ENCODE peak calls at places on chromosome 9, in nine cellular contexts. M is MM.1S; F is CD8-positive, alpha-beta T cell; B is H9; J is Peyer's patch; A is dorsolateral prefrontal cortex; K is heart right ventricle; X is cardiac fibroblast; N is Panc1. Y is an unnamed sample.

GRCh38 chr9:128120741-128121465 is 6.6 kb downstream of the PTGES2 start:
- DNase-seq in M (no peak), F (no peak), B (no peak), J (no peak), A (no peak), K (peak), X (no peak), N (no peak), Y (no peak)

GRCh38 chr9:8845376-8845775 is 1045.8 kb upstream of the DMAC1 start:
- DNase-seq in M (no peak), F (no peak), B (no peak), J (no peak), A (peak), K (peak), X (no peak), N (no peak), Y (no peak)

GRCh38 chr9:113613815-113614413 is 150.4 kb downstream of the RGS3 start:
- DNase-seq in M (no peak), F (no peak), B (no peak), J (no peak), A (no peak), K (no peak), X (no peak), N (no peak), Y (no peak)

GRCh38 chr9:30280229-30280900 is 2104.1 kb upstream of the ACO1 start:
- DNase-seq in M (no peak), F (no peak), B (no peak), J (no peak), A (no peak), K (no peak), X (no peak), N (no peak), Y (no peak)

GRCh38 chr9:77968506-77968905 is 63.1 kb downstream of the GNAQ start:
- DNase-seq in M (no peak), F (no peak), B (no peak), J (no peak), A (no peak), K (no peak), X (no peak), N (no peak), Y (no peak)

GRCh38 chr9:137406876-137407589 is 15.9 kb downstream of the EXD3 start:
- DNase-seq in M (no peak), F (peak), B (peak), J (peak), A (peak), K (peak), X (peak), N (no peak), Y (peak)

GRCh38 chr9:93108301-93109041 is 12.5 kb downstream of the CARD19 start:
- DNase-seq in M (no peak), F (no peak), B (no peak), J (no peak), A (peak), K (no peak), X (no peak), N (no peak), Y (no peak)

GRCh38 chr9:137756045-137756744 is 121.4 kb upstream of the CACNA1B start:
- DNase-seq in M (no peak), F (no peak), B (no peak), J (no peak), A (no peak), K (no peak), X (no peak), N (no peak), Y (no peak)

GRCh38 chr9:113712053-113712452 is 164.1 kb upstream of the ZNF618 start:
- DNase-seq in M (no peak), F (no peak), B (no peak), J (no peak), A (no peak), K (no peak), X (peak), N (no peak), Y (no peak)

GRCh38 chr9:70874451-70874850 is 247.0 kb downstream of the TRPM3 start:
- DNase-seq in M (no peak), F (no peak), B (no peak), J (no peak), A (no peak), K (no peak), X (peak), N (no peak), Y (no peak)

GRCh38 chr9:93232388-93232965 is 48.5 kb downstream of the WNK2 start:
- DNase-seq in M (no peak), F (no peak), B (no peak), J (no peak), A (no peak), K (no peak), X (no peak), N (no peak), Y (no peak)

GRCh38 chr9:128152133-128152780 is 3.0 kb downstream of the LCN2 start:
- DNase-seq in M (no peak), F (no peak), B (no peak), J (no peak), A (no peak), K (peak), X (no peak), N (no peak), Y (no peak)

GRCh38 chr9:134657666-134658377 is 16.2 kb downstream of the COL5A1 start:
- DNase-seq in M (no peak), F (no peak), B (no peak), J (no peak), A (no peak), K (no peak), X (no peak), N (no peak), Y (peak)

DNA sequence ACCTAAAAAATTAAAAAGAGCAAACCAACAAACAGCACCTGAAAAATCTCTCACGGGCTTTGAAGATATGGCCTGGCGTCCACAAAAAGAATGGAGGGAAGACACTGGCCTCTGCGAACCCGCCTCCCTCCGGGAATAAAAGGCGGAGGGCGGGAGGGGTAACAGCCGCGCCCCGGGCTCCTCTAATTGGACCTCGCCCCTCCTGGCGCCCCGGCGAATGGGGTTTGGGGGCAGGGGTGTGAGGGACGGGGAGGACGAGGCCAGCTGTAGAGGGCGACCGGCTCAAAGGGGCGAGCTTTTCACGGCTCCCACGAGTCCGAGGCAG is 753 bp downstream of the FANCC start:
- DNase-seq in M (peak), F (peak), B (peak), J (peak), A (no peak), K (peak), X (peak), N (no peak), Y (peak)
- TF ChIP-seq CTCF in M (no peak), F (no peak), B (no peak), J (no peak), A (no peak), K (no peak), X (no peak), N (peak), Y (no peak)

DNA sequence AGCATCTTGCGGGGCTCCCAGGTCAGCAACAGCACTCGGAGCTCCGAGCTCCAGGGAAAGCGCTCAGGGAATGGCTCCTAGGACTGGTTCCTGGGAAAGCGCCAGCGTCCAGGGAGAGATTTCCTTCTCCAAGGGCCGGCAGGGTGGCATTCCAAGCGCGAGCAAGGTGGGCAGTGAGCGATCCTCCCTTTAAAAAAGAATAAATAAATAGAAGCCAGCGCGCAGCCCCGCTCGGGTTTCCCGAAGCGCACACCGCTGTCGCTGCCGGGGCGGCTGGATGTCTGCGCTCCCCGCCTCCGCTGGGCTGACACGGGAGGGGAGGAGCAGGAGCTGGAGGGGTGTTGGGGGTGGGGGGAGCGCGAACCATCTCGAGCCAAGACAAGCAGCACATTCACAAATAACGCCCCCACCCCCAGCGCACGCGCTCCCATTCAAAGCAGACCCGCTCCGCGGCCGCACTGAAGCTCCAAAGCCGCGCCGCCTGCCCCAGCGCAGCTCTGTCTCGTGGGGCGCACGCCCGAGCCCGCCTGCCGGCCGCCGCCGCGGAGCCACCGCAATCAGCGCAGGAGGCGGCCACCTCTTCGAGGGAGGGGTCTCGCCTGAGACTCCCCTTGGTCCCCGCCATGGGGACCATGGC is 327.5 kb downstream of the SH3GL2 start:
- DNase-seq in M (no peak), F (no peak), B (peak), J (no peak), A (peak), K (peak), X (peak), N (no peak), Y (peak)
- TF ChIP-seq CTCF in M (no peak), F (no peak), B (no peak), J (no peak), A (no peak), K (no peak), X (no peak), N (no peak), Y (no peak)

DNA sequence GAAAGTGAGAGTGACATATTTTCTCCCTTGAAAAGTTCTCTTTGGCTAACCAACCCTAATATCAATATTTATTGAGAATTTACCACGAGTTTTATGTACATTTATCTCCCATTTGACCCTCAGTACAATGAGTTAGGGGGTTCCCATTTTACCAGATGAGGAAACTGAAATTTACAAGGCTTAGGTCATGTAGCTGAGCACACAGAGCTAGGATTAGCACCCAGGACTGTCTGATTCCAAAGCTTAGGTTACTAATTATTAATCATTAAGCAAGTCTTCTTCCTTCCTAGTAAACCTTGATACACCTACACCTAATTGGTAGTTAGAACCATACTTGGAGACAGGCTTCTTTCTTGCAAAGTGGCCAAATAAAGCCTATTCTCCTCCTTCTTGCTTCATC is 12.2 kb downstream of the SLC1A1 start:
- DNase-seq in M (no peak), F (no peak), B (no peak), J (no peak), A (no peak), K (no peak), X (no peak), N (no peak), Y (no peak)
- TF ChIP-seq CTCF in M (no peak), F (no peak), B (no peak), J (no peak), A (no peak), K (no peak), X (no peak), N (no peak), Y (no peak)

DNA sequence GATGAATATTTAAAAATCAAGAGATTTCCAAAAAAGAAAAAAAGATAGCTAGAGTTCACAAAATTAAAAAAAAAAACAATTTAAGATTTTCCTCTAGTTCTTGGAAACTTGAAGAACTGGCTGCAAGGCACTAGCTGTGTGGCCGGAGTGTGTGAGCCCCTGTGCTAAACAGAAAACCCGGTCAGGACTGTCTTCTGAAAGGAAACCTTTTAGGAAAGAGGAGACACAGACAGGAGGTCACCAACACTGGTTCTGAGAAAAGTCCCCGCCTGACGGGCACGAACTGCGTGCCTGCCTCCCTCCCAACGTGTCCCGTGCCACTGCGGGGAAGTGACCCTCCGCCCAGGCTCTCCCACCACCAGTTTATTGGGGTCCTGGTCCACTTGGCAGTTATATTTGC is 15.2 kb downstream of the TTF1 start:
- DNase-seq in M (no peak), F (no peak), B (no peak), J (no peak), A (no peak), K (no peak), X (no peak), N (no peak), Y (no peak)
- TF ChIP-seq CTCF in M (no peak), F (no peak), B (no peak), J (no peak), A (no peak), K (no peak), X (no peak), N (no peak), Y (no peak)

GRCh38 chr9:98989036-98990000 is 45.6 kb downstream of the COL15A1 start:
- DNase-seq in M (no peak), F (no peak), B (peak), J (no peak), A (no peak), K (peak), X (peak), N (no peak), Y (no peak)
- TF ChIP-seq CTCF in M (no peak), F (no peak), B (peak), J (no peak), A (no peak), K (no peak), X (peak), N (no peak), Y (no peak)

DNA sequence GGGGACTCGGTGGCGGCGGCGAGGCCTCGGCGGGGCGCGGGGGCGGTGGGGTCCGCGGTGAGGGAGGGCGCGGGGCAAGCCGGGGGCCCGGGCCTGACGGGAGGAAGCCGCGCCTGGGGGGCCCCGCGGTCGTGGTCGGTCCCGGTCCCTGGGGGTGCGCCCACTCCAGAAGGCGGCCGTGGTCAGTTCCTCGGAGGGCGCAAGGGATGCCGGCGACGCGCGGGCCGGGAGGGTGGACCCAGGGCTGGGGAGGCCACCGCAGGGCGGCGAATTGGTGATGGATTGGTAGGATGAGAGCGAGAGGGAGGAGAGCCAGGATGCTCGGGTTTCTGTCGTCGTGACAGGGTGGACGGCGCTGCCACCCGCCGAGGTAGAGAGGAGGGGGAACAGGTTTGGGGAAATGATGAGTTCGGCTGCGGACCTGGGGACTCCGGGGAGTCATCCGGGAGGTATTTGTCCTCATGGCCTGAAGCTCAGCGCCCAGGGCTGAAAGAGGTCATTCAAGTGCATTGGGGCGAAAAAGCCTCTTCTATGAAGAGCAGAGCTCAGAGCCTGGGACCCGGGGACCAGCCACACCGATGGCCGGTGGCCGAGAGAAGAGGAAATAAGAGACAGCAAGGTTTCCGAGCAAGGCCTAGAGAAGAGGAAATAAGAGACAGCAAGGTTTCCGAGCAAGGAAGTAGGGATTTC is 542 bp downstream of the GNG10 start:
- DNase-seq in M (no peak), F (peak), B (peak), J (peak), A (peak), K (peak), X (peak), N (no peak), Y (no peak)
- TF ChIP-seq CTCF in M (no peak), F (no peak), B (no peak), J (no peak), A (no peak), K (no peak), X (no peak), N (no peak), Y (no peak)

Y was measured in nephron progenitor cell.